ENCODE peak calls at places on chromosomes 1 and 21, in seven cellular contexts. One of them, this sample, is unnamed.
A peak's percentile ranks its signal among the peaks of the same experiment; 100 is the strongest.

GRCh38 chr1:99481391-99481996 is 164.4 kb upstream of the PALMD start:
- DNase-seq in H9: no peak
- DNase-seq in caudate nucleus: peak; percentile 16
- DNase-seq in activated T-cell treated with anti-CD3 and anti-CD28 coated beads, Interleukin-2, amount 50 U/mL, for 48 hours: no peak
- DNase-seq in T-cell: peak; percentile 8
- DNase-seq in amygdala: no peak
- DNase-seq in stimulated activated CD4-positive, alpha-beta T cell treated with anti-CD3 and anti-CD28 coated beads, Interleukin-1b, Interleukin-23, amount 100 ng/mL, for 48 hours: no peak
- DNase-seq in this sample: peak; percentile 59

GRCh38 chr1:33312413-33312749 is 8.5 kb downstream of the A3GALT2 start:
- DNase-seq in H9: no peak
- DNase-seq in caudate nucleus: no peak
- DNase-seq in activated T-cell treated with anti-CD3 and anti-CD28 coated beads, Interleukin-2, amount 50 U/mL, for 48 hours: no peak
- DNase-seq in T-cell: no peak
- DNase-seq in amygdala: no peak
- DNase-seq in stimulated activated CD4-positive, alpha-beta T cell treated with anti-CD3 and anti-CD28 coated beads, Interleukin-1b, Interleukin-23, amount 100 ng/mL, for 48 hours: no peak
- DNase-seq in this sample: no peak

GRCh38 chr1:151472852-151473731 is 13.8 kb upstream of the POGZ start:
- DNase-seq in H9: peak; percentile 56
- DNase-seq in caudate nucleus: peak; percentile 4
- DNase-seq in activated T-cell treated with anti-CD3 and anti-CD28 coated beads, Interleukin-2, amount 50 U/mL, for 48 hours: peak; percentile 53
- DNase-seq in T-cell: peak; percentile 4
- DNase-seq in amygdala: no peak
- DNase-seq in stimulated activated CD4-positive, alpha-beta T cell treated with anti-CD3 and anti-CD28 coated beads, Interleukin-1b, Interleukin-23, amount 100 ng/mL, for 48 hours: peak; percentile 32
- DNase-seq in this sample: peak; percentile 45

GRCh38 chr1:229139320-229139719 is 131.6 kb upstream of the RAB4A start:
- DNase-seq in H9: no peak
- DNase-seq in caudate nucleus: no peak
- DNase-seq in activated T-cell treated with anti-CD3 and anti-CD28 coated beads, Interleukin-2, amount 50 U/mL, for 48 hours: peak; percentile 38
- DNase-seq in T-cell: no peak
- DNase-seq in amygdala: no peak
- DNase-seq in stimulated activated CD4-positive, alpha-beta T cell treated with anti-CD3 and anti-CD28 coated beads, Interleukin-1b, Interleukin-23, amount 100 ng/mL, for 48 hours: peak; percentile 33
- DNase-seq in this sample: no peak

GRCh38 chr21:42809171-42809570 is 70.2 kb downstream of the WDR4 start:
- DNase-seq in H9: no peak
- DNase-seq in caudate nucleus: no peak
- DNase-seq in activated T-cell treated with anti-CD3 and anti-CD28 coated beads, Interleukin-2, amount 50 U/mL, for 48 hours: no peak
- DNase-seq in T-cell: no peak
- DNase-seq in amygdala: no peak
- DNase-seq in stimulated activated CD4-positive, alpha-beta T cell treated with anti-CD3 and anti-CD28 coated beads, Interleukin-1b, Interleukin-23, amount 100 ng/mL, for 48 hours: no peak
- DNase-seq in this sample: no peak

GRCh38 chr1:100440075-100440809 is 87.9 kb downstream of the CDC14A start:
- DNase-seq in H9: no peak
- DNase-seq in caudate nucleus: no peak
- DNase-seq in activated T-cell treated with anti-CD3 and anti-CD28 coated beads, Interleukin-2, amount 50 U/mL, for 48 hours: peak; percentile 80
- DNase-seq in T-cell: peak; percentile 77
- DNase-seq in amygdala: no peak
- DNase-seq in stimulated activated CD4-positive, alpha-beta T cell treated with anti-CD3 and anti-CD28 coated beads, Interleukin-1b, Interleukin-23, amount 100 ng/mL, for 48 hours: peak; percentile 74
- DNase-seq in this sample: no peak

GRCh38 chr1:11886986-11887665 is 28.4 kb upstream of the NPPB start:
- DNase-seq in H9: no peak
- DNase-seq in caudate nucleus: no peak
- DNase-seq in activated T-cell treated with anti-CD3 and anti-CD28 coated beads, Interleukin-2, amount 50 U/mL, for 48 hours: no peak
- DNase-seq in T-cell: no peak
- DNase-seq in amygdala: no peak
- DNase-seq in stimulated activated CD4-positive, alpha-beta T cell treated with anti-CD3 and anti-CD28 coated beads, Interleukin-1b, Interleukin-23, amount 100 ng/mL, for 48 hours: no peak
- DNase-seq in this sample: no peak

GRCh38 chr1:178238722-178239510 is 145.0 kb downstream of the RASAL2 start:
- DNase-seq in H9: no peak
- DNase-seq in caudate nucleus: no peak
- DNase-seq in activated T-cell treated with anti-CD3 and anti-CD28 coated beads, Interleukin-2, amount 50 U/mL, for 48 hours: no peak
- DNase-seq in T-cell: no peak
- DNase-seq in amygdala: no peak
- DNase-seq in stimulated activated CD4-positive, alpha-beta T cell treated with anti-CD3 and anti-CD28 coated beads, Interleukin-1b, Interleukin-23, amount 100 ng/mL, for 48 hours: no peak
- DNase-seq in this sample: no peak

GRCh38 chr1:89698624-89699023 is 65.7 kb downstream of the LRRC8C start:
- DNase-seq in H9: no peak
- DNase-seq in caudate nucleus: no peak
- DNase-seq in activated T-cell treated with anti-CD3 and anti-CD28 coated beads, Interleukin-2, amount 50 U/mL, for 48 hours: no peak
- DNase-seq in T-cell: no peak
- DNase-seq in amygdala: no peak
- DNase-seq in stimulated activated CD4-positive, alpha-beta T cell treated with anti-CD3 and anti-CD28 coated beads, Interleukin-1b, Interleukin-23, amount 100 ng/mL, for 48 hours: no peak
- DNase-seq in this sample: no peak

GRCh38 chr1:184075040-184076029 is 23.8 kb downstream of the TSEN15 start:
- DNase-seq in H9: no peak
- DNase-seq in caudate nucleus: peak; percentile 27
- DNase-seq in activated T-cell treated with anti-CD3 and anti-CD28 coated beads, Interleukin-2, amount 50 U/mL, for 48 hours: no peak
- DNase-seq in T-cell: no peak
- DNase-seq in amygdala: no peak
- DNase-seq in stimulated activated CD4-positive, alpha-beta T cell treated with anti-CD3 and anti-CD28 coated beads, Interleukin-1b, Interleukin-23, amount 100 ng/mL, for 48 hours: no peak
- DNase-seq in this sample: peak; percentile 81

GRCh38 chr1:59367269-59368006 is 70.5 kb downstream of the FGGY start:
- DNase-seq in H9: no peak
- DNase-seq in caudate nucleus: no peak
- DNase-seq in activated T-cell treated with anti-CD3 and anti-CD28 coated beads, Interleukin-2, amount 50 U/mL, for 48 hours: no peak
- DNase-seq in T-cell: no peak
- DNase-seq in amygdala: no peak
- DNase-seq in stimulated activated CD4-positive, alpha-beta T cell treated with anti-CD3 and anti-CD28 coated beads, Interleukin-1b, Interleukin-23, amount 100 ng/mL, for 48 hours: no peak
- DNase-seq in this sample: no peak

GRCh38 chr1:108897865-108898720 is 21.3 kb downstream of the GPSM2 start:
- DNase-seq in H9: no peak
- DNase-seq in caudate nucleus: peak; percentile 27
- DNase-seq in activated T-cell treated with anti-CD3 and anti-CD28 coated beads, Interleukin-2, amount 50 U/mL, for 48 hours: no peak
- DNase-seq in T-cell: peak; percentile 13
- DNase-seq in amygdala: no peak
- DNase-seq in stimulated activated CD4-positive, alpha-beta T cell treated with anti-CD3 and anti-CD28 coated beads, Interleukin-1b, Interleukin-23, amount 100 ng/mL, for 48 hours: no peak
- DNase-seq in this sample: peak; percentile 47

GRCh38 chr1:173798078-173798477 is 26.4 kb upstream of the DARS2 start:
- DNase-seq in H9: no peak
- DNase-seq in caudate nucleus: no peak
- DNase-seq in activated T-cell treated with anti-CD3 and anti-CD28 coated beads, Interleukin-2, amount 50 U/mL, for 48 hours: no peak
- DNase-seq in T-cell: no peak
- DNase-seq in amygdala: no peak
- DNase-seq in stimulated activated CD4-positive, alpha-beta T cell treated with anti-CD3 and anti-CD28 coated beads, Interleukin-1b, Interleukin-23, amount 100 ng/mL, for 48 hours: no peak
- DNase-seq in this sample: no peak

GRCh38 chr1:54305906-54306514 is 100.2 kb downstream of the SSBP3 start:
- DNase-seq in H9: no peak
- DNase-seq in caudate nucleus: no peak
- DNase-seq in activated T-cell treated with anti-CD3 and anti-CD28 coated beads, Interleukin-2, amount 50 U/mL, for 48 hours: no peak
- DNase-seq in T-cell: no peak
- DNase-seq in amygdala: no peak
- DNase-seq in stimulated activated CD4-positive, alpha-beta T cell treated with anti-CD3 and anti-CD28 coated beads, Interleukin-1b, Interleukin-23, amount 100 ng/mL, for 48 hours: no peak
- DNase-seq in this sample: no peak

GRCh38 chr1:64967381-64967780 is 1.0 kb upstream of the JAK1 start:
- DNase-seq in H9: no peak
- DNase-seq in caudate nucleus: no peak
- DNase-seq in activated T-cell treated with anti-CD3 and anti-CD28 coated beads, Interleukin-2, amount 50 U/mL, for 48 hours: no peak
- DNase-seq in T-cell: no peak
- DNase-seq in amygdala: no peak
- DNase-seq in stimulated activated CD4-positive, alpha-beta T cell treated with anti-CD3 and anti-CD28 coated beads, Interleukin-1b, Interleukin-23, amount 100 ng/mL, for 48 hours: no peak
- DNase-seq in this sample: no peak

GRCh38 chr1:26471498-26472329 is 526 bp upstream of the HMGN2 start:
- DNase-seq in H9: peak; percentile 85
- DNase-seq in caudate nucleus: no peak
- DNase-seq in activated T-cell treated with anti-CD3 and anti-CD28 coated beads, Interleukin-2, amount 50 U/mL, for 48 hours: no peak
- DNase-seq in T-cell: peak; percentile 20
- DNase-seq in amygdala: peak; percentile 67
- DNase-seq in stimulated activated CD4-positive, alpha-beta T cell treated with anti-CD3 and anti-CD28 coated beads, Interleukin-1b, Interleukin-23, amount 100 ng/mL, for 48 hours: peak; percentile 44
- DNase-seq in this sample: no peak

GRCh38 chr1:227793948-227794812 is 21.3 kb upstream of the PRSS38 start:
- DNase-seq in H9: peak; percentile 86
- DNase-seq in caudate nucleus: no peak
- DNase-seq in activated T-cell treated with anti-CD3 and anti-CD28 coated beads, Interleukin-2, amount 50 U/mL, for 48 hours: no peak
- DNase-seq in T-cell: no peak
- DNase-seq in amygdala: no peak
- DNase-seq in stimulated activated CD4-positive, alpha-beta T cell treated with anti-CD3 and anti-CD28 coated beads, Interleukin-1b, Interleukin-23, amount 100 ng/mL, for 48 hours: no peak
- DNase-seq in this sample: no peak

GRCh38 chr1:245091818-245092637 is 62.8 kb upstream of the KIF26B start:
- DNase-seq in H9: no peak
- DNase-seq in caudate nucleus: no peak
- DNase-seq in activated T-cell treated with anti-CD3 and anti-CD28 coated beads, Interleukin-2, amount 50 U/mL, for 48 hours: no peak
- DNase-seq in T-cell: no peak
- DNase-seq in amygdala: no peak
- DNase-seq in stimulated activated CD4-positive, alpha-beta T cell treated with anti-CD3 and anti-CD28 coated beads, Interleukin-1b, Interleukin-23, amount 100 ng/mL, for 48 hours: no peak
- DNase-seq in this sample: no peak

GRCh38 chr21:34180406-34180805 is 107.0 kb downstream of the MRPS6 start:
- DNase-seq in H9: no peak
- DNase-seq in caudate nucleus: no peak
- DNase-seq in activated T-cell treated with anti-CD3 and anti-CD28 coated beads, Interleukin-2, amount 50 U/mL, for 48 hours: no peak
- DNase-seq in T-cell: no peak
- DNase-seq in amygdala: no peak
- DNase-seq in stimulated activated CD4-positive, alpha-beta T cell treated with anti-CD3 and anti-CD28 coated beads, Interleukin-1b, Interleukin-23, amount 100 ng/mL, for 48 hours: no peak
- DNase-seq in this sample: no peak

GRCh38 chr1:22291494-22291893 is 148.6 kb upstream of the WNT4 start:
- DNase-seq in H9: no peak
- DNase-seq in caudate nucleus: no peak
- DNase-seq in activated T-cell treated with anti-CD3 and anti-CD28 coated beads, Interleukin-2, amount 50 U/mL, for 48 hours: no peak
- DNase-seq in T-cell: no peak
- DNase-seq in amygdala: no peak
- DNase-seq in stimulated activated CD4-positive, alpha-beta T cell treated with anti-CD3 and anti-CD28 coated beads, Interleukin-1b, Interleukin-23, amount 100 ng/mL, for 48 hours: no peak
- DNase-seq in this sample: no peak

GRCh38 chr1:7389201-7389785 is 381.8 kb upstream of the VAMP3 start:
- DNase-seq in H9: peak; percentile 25
- DNase-seq in caudate nucleus: no peak
- DNase-seq in activated T-cell treated with anti-CD3 and anti-CD28 coated beads, Interleukin-2, amount 50 U/mL, for 48 hours: no peak
- DNase-seq in T-cell: no peak
- DNase-seq in amygdala: no peak
- DNase-seq in stimulated activated CD4-positive, alpha-beta T cell treated with anti-CD3 and anti-CD28 coated beads, Interleukin-1b, Interleukin-23, amount 100 ng/mL, for 48 hours: no peak
- DNase-seq in this sample: no peak

GRCh38 chr1:210262167-210262896 is 29.7 kb downstream of the SERTAD4 start:
- DNase-seq in H9: no peak
- DNase-seq in caudate nucleus: no peak
- DNase-seq in activated T-cell treated with anti-CD3 and anti-CD28 coated beads, Interleukin-2, amount 50 U/mL, for 48 hours: no peak
- DNase-seq in T-cell: no peak
- DNase-seq in amygdala: no peak
- DNase-seq in stimulated activated CD4-positive, alpha-beta T cell treated with anti-CD3 and anti-CD28 coated beads, Interleukin-1b, Interleukin-23, amount 100 ng/mL, for 48 hours: no peak
- DNase-seq in this sample: no peak

GRCh38 chr1:208108646-208109330 is 135.4 kb downstream of the PLXNA2 start:
- DNase-seq in H9: no peak
- DNase-seq in caudate nucleus: no peak
- DNase-seq in activated T-cell treated with anti-CD3 and anti-CD28 coated beads, Interleukin-2, amount 50 U/mL, for 48 hours: no peak
- DNase-seq in T-cell: no peak
- DNase-seq in amygdala: no peak
- DNase-seq in stimulated activated CD4-positive, alpha-beta T cell treated with anti-CD3 and anti-CD28 coated beads, Interleukin-1b, Interleukin-23, amount 100 ng/mL, for 48 hours: no peak
- DNase-seq in this sample: no peak

GRCh38 chr1:150162862-150163706 is 13.4 kb downstream of the PLEKHO1 start:
- DNase-seq in H9: peak; percentile 96
- DNase-seq in caudate nucleus: peak; percentile 86
- DNase-seq in activated T-cell treated with anti-CD3 and anti-CD28 coated beads, Interleukin-2, amount 50 U/mL, for 48 hours: no peak
- DNase-seq in T-cell: no peak
- DNase-seq in amygdala: peak; percentile 44
- DNase-seq in stimulated activated CD4-positive, alpha-beta T cell treated with anti-CD3 and anti-CD28 coated beads, Interleukin-1b, Interleukin-23, amount 100 ng/mL, for 48 hours: peak; percentile 40
- DNase-seq in this sample: peak; percentile 88

GRCh38 chr1:235736263-235736662 is 86.7 kb upstream of the GNG4 start:
- DNase-seq in H9: no peak
- DNase-seq in caudate nucleus: no peak
- DNase-seq in activated T-cell treated with anti-CD3 and anti-CD28 coated beads, Interleukin-2, amount 50 U/mL, for 48 hours: no peak
- DNase-seq in T-cell: no peak
- DNase-seq in amygdala: no peak
- DNase-seq in stimulated activated CD4-positive, alpha-beta T cell treated with anti-CD3 and anti-CD28 coated beads, Interleukin-1b, Interleukin-23, amount 100 ng/mL, for 48 hours: no peak
- DNase-seq in this sample: no peak

GRCh38 chr1:38034871-38035270 is 11.7 kb downstream of the POU3F1 start:
- DNase-seq in H9: no peak
- DNase-seq in caudate nucleus: no peak
- DNase-seq in activated T-cell treated with anti-CD3 and anti-CD28 coated beads, Interleukin-2, amount 50 U/mL, for 48 hours: no peak
- DNase-seq in T-cell: no peak
- DNase-seq in amygdala: no peak
- DNase-seq in stimulated activated CD4-positive, alpha-beta T cell treated with anti-CD3 and anti-CD28 coated beads, Interleukin-1b, Interleukin-23, amount 100 ng/mL, for 48 hours: no peak
- DNase-seq in this sample: no peak

GRCh38 chr1:222529181-222529580 is 18.7 kb downstream of the HHIPL2 start:
- DNase-seq in H9: no peak
- DNase-seq in caudate nucleus: no peak
- DNase-seq in activated T-cell treated with anti-CD3 and anti-CD28 coated beads, Interleukin-2, amount 50 U/mL, for 48 hours: no peak
- DNase-seq in T-cell: no peak
- DNase-seq in amygdala: no peak
- DNase-seq in stimulated activated CD4-positive, alpha-beta T cell treated with anti-CD3 and anti-CD28 coated beads, Interleukin-1b, Interleukin-23, amount 100 ng/mL, for 48 hours: no peak
- DNase-seq in this sample: no peak

GRCh38 chr1:156104861-156105546 is 9.5 kb upstream of the LMNA start:
- DNase-seq in H9: peak; percentile 82
- DNase-seq in caudate nucleus: no peak
- DNase-seq in activated T-cell treated with anti-CD3 and anti-CD28 coated beads, Interleukin-2, amount 50 U/mL, for 48 hours: no peak
- DNase-seq in T-cell: no peak
- DNase-seq in amygdala: no peak
- DNase-seq in stimulated activated CD4-positive, alpha-beta T cell treated with anti-CD3 and anti-CD28 coated beads, Interleukin-1b, Interleukin-23, amount 100 ng/mL, for 48 hours: no peak
- DNase-seq in this sample: no peak

GRCh38 chr1:8182034-8182761 is 135.7 kb upstream of the SLC45A1 start:
- DNase-seq in H9: no peak
- DNase-seq in caudate nucleus: no peak
- DNase-seq in activated T-cell treated with anti-CD3 and anti-CD28 coated beads, Interleukin-2, amount 50 U/mL, for 48 hours: no peak
- DNase-seq in T-cell: peak; percentile 12
- DNase-seq in amygdala: no peak
- DNase-seq in stimulated activated CD4-positive, alpha-beta T cell treated with anti-CD3 and anti-CD28 coated beads, Interleukin-1b, Interleukin-23, amount 100 ng/mL, for 48 hours: peak; percentile 13
- DNase-seq in this sample: no peak

GRCh38 chr21:36104306-36105300 is 30.3 kb upstream of the CBR3 start:
- DNase-seq in H9: peak; percentile 72
- DNase-seq in caudate nucleus: peak; percentile 71
- DNase-seq in activated T-cell treated with anti-CD3 and anti-CD28 coated beads, Interleukin-2, amount 50 U/mL, for 48 hours: peak; percentile 76
- DNase-seq in T-cell: peak; percentile 39
- DNase-seq in amygdala: peak; percentile 37
- DNase-seq in stimulated activated CD4-positive, alpha-beta T cell treated with anti-CD3 and anti-CD28 coated beads, Interleukin-1b, Interleukin-23, amount 100 ng/mL, for 48 hours: peak; percentile 58
- DNase-seq in this sample: peak; percentile 81

GRCh38 chr1:160777486-160778089 is 18.4 kb upstream of the LY9 start:
- DNase-seq in H9: peak; percentile 66
- DNase-seq in caudate nucleus: no peak
- DNase-seq in activated T-cell treated with anti-CD3 and anti-CD28 coated beads, Interleukin-2, amount 50 U/mL, for 48 hours: peak; percentile 55
- DNase-seq in T-cell: peak; percentile 41
- DNase-seq in amygdala: no peak
- DNase-seq in stimulated activated CD4-positive, alpha-beta T cell treated with anti-CD3 and anti-CD28 coated beads, Interleukin-1b, Interleukin-23, amount 100 ng/mL, for 48 hours: peak; percentile 43
- DNase-seq in this sample: no peak

GRCh38 chr1:36328713-36329112 is 5.3 kb upstream of the EVA1B start:
- DNase-seq in H9: no peak
- DNase-seq in caudate nucleus: no peak
- DNase-seq in activated T-cell treated with anti-CD3 and anti-CD28 coated beads, Interleukin-2, amount 50 U/mL, for 48 hours: no peak
- DNase-seq in T-cell: no peak
- DNase-seq in amygdala: no peak
- DNase-seq in stimulated activated CD4-positive, alpha-beta T cell treated with anti-CD3 and anti-CD28 coated beads, Interleukin-1b, Interleukin-23, amount 100 ng/mL, for 48 hours: no peak
- DNase-seq in this sample: no peak

GRCh38 chr1:26126321-26127084 is 14.9 kb downstream of the PDIK1L start:
- DNase-seq in H9: no peak
- DNase-seq in caudate nucleus: no peak
- DNase-seq in activated T-cell treated with anti-CD3 and anti-CD28 coated beads, Interleukin-2, amount 50 U/mL, for 48 hours: peak; percentile 21
- DNase-seq in T-cell: peak; percentile 58
- DNase-seq in amygdala: no peak
- DNase-seq in stimulated activated CD4-positive, alpha-beta T cell treated with anti-CD3 and anti-CD28 coated beads, Interleukin-1b, Interleukin-23, amount 100 ng/mL, for 48 hours: peak; percentile 32
- DNase-seq in this sample: no peak

GRCh38 chr1:192788184-192788583 is 20.7 kb upstream of the RGS2 start:
- DNase-seq in H9: peak; percentile 39
- DNase-seq in caudate nucleus: no peak
- DNase-seq in activated T-cell treated with anti-CD3 and anti-CD28 coated beads, Interleukin-2, amount 50 U/mL, for 48 hours: no peak
- DNase-seq in T-cell: no peak
- DNase-seq in amygdala: no peak
- DNase-seq in stimulated activated CD4-positive, alpha-beta T cell treated with anti-CD3 and anti-CD28 coated beads, Interleukin-1b, Interleukin-23, amount 100 ng/mL, for 48 hours: no peak
- DNase-seq in this sample: no peak

GRCh38 chr1:224124220-224124619 is 10.3 kb downstream of the FBXO28 start:
- DNase-seq in H9: no peak
- DNase-seq in caudate nucleus: no peak
- DNase-seq in activated T-cell treated with anti-CD3 and anti-CD28 coated beads, Interleukin-2, amount 50 U/mL, for 48 hours: no peak
- DNase-seq in T-cell: no peak
- DNase-seq in amygdala: no peak
- DNase-seq in stimulated activated CD4-positive, alpha-beta T cell treated with anti-CD3 and anti-CD28 coated beads, Interleukin-1b, Interleukin-23, amount 100 ng/mL, for 48 hours: no peak
- DNase-seq in this sample: no peak

GRCh38 chr1:219965285-219965684 is 36.9 kb upstream of the SLC30A10 start:
- DNase-seq in H9: no peak
- DNase-seq in caudate nucleus: no peak
- DNase-seq in activated T-cell treated with anti-CD3 and anti-CD28 coated beads, Interleukin-2, amount 50 U/mL, for 48 hours: no peak
- DNase-seq in T-cell: no peak
- DNase-seq in amygdala: no peak
- DNase-seq in stimulated activated CD4-positive, alpha-beta T cell treated with anti-CD3 and anti-CD28 coated beads, Interleukin-1b, Interleukin-23, amount 100 ng/mL, for 48 hours: no peak
- DNase-seq in this sample: no peak

GRCh38 chr1:8816831-8817412 is 518 bp downstream of the RERE start:
- DNase-seq in H9: no peak
- DNase-seq in caudate nucleus: no peak
- DNase-seq in activated T-cell treated with anti-CD3 and anti-CD28 coated beads, Interleukin-2, amount 50 U/mL, for 48 hours: peak; percentile 50
- DNase-seq in T-cell: peak; percentile 11
- DNase-seq in amygdala: no peak
- DNase-seq in stimulated activated CD4-positive, alpha-beta T cell treated with anti-CD3 and anti-CD28 coated beads, Interleukin-1b, Interleukin-23, amount 100 ng/mL, for 48 hours: peak; percentile 5
- DNase-seq in this sample: peak; percentile 22

GRCh38 chr1:205936846-205937707 is 6.2 kb downstream of the SLC26A9 start:
- DNase-seq in H9: no peak
- DNase-seq in caudate nucleus: no peak
- DNase-seq in activated T-cell treated with anti-CD3 and anti-CD28 coated beads, Interleukin-2, amount 50 U/mL, for 48 hours: no peak
- DNase-seq in T-cell: no peak
- DNase-seq in amygdala: no peak
- DNase-seq in stimulated activated CD4-positive, alpha-beta T cell treated with anti-CD3 and anti-CD28 coated beads, Interleukin-1b, Interleukin-23, amount 100 ng/mL, for 48 hours: no peak
- DNase-seq in this sample: no peak

This sample was measured in putamen.